ENCODE peak calls at places on chromosomes 4 and X, in seven cellular contexts. U is PC-3, N is tibial artery, X is pancreas, E is uterus, C is bronchial epithelial cell, W is left lung. O is an unnamed sample. For H3K27me3, the result is how much of the 10 kb centered on the place peaks cover.

GRCh38 chrX:23857935-23858334 is 49.8 kb downstream of the APOO start:
- DNase-seq in U (no peak), N (no peak), X (no peak), E (no peak), C (no peak), W (no peak), O (no peak)

GRCh38 chr4:152065545-152065944 is 304.7 kb upstream of the GATB start:
- DNase-seq in U (no peak), N (no peak), X (no peak), E (no peak), C (no peak), W (no peak), O (no peak)

GRCh38 chrX:149074429-149074828 is 430.7 kb downstream of the IDS start:
- DNase-seq in U (no peak), N (no peak), X (no peak), E (no peak), C (peak), W (peak), O (no peak)

GRCh38 chr4:181150173-181150572 is 1093.0 kb upstream of the TENM3 start:
- DNase-seq in U (no peak), N (no peak), X (no peak), E (no peak), C (no peak), W (no peak), O (no peak)

GRCh38 chrX:44162964-44163475 is 180.5 kb downstream of the EFHC2 start:
- DNase-seq in U (no peak), N (no peak), X (no peak), E (no peak), C (no peak), W (no peak), O (no peak)

GRCh38 chr4:157804986-157805385 is 367.8 kb downstream of the GASK1B start:
- DNase-seq in U (peak), N (no peak), X (no peak), E (no peak), C (peak), W (no peak), O (no peak)

GRCh38 chr4:39699676-39700409 is 1.9 kb downstream of the UBE2K start:
- DNase-seq in U (peak), N (no peak), X (no peak), E (no peak), C (peak), W (no peak), O (no peak)

GRCh38 chr4:54498661-54499111 is 159.1 kb upstream of the KIT start:
- DNase-seq in U (peak), N (no peak), X (no peak), E (no peak), C (peak), W (no peak), O (no peak)

GRCh38 chr4:102537280-102537679 is 36.1 kb downstream of the NFKB1 start:
- DNase-seq in U (no peak), N (no peak), X (no peak), E (no peak), C (peak), W (no peak), O (no peak)

GRCh38 chr4:138255917-138256597 is 13.9 kb upstream of the SLC7A11 start:
- DNase-seq in U (no peak), N (no peak), X (no peak), E (no peak), C (no peak), W (no peak), O (no peak)

GRCh38 chrX:109914114-109914849 is 88.6 kb upstream of the TMEM164 start:
- DNase-seq in U (peak), N (no peak), X (no peak), E (no peak), C (no peak), W (no peak), O (no peak)

DNA sequence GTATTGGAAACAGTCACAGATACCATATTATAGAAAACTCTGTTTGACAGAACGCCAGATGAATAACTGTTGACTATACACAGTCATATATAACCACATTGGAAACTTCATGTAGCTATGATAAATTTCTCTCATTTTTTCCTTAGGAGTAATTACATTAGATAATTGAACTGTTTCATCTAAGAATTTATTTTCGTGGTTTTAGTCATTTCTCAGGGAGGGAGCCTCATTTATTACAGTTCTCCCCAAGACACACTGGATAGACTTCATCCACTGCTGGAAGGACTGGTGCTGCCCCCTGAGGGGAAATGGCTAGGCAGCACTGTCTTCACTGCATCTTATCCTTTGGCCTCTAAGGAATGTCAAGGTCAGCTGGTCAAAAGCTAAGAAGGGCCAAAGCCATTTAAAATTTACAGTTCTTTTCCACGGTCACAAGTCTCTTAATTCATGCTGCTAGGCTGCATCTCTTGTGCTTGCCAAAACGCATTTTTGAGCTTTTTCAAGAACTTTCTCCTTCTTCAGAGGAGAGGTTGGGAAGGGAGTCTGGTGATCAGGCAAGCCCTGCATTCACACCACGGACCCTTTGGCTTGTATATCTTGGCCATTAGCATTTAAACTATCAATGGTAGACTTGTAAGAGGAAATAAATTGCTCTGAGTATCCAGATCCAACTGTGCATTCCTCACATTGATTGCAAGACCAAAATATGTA is 145.1 kb downstream of the CBR4 start:
- DNase-seq in U (peak), N (no peak), X (no peak), E (no peak), C (no peak), W (no peak), O (no peak)
- TF ChIP-seq CTCF in U (peak), N (no peak), X (no peak), E (no peak), C (no peak), W (peak), O (no peak)

GRCh38 chr4:89296871-89297270 is 10.7 kb downstream of the GPRIN3 start:
- DNase-seq in U (no peak), N (no peak), X (no peak), E (no peak), C (no peak), W (no peak), O (no peak)

GRCh38 chr4:89296399-89296798 is 11.2 kb downstream of the GPRIN3 start:
- DNase-seq in U (no peak), N (no peak), X (no peak), E (no peak), C (no peak), W (no peak), O (no peak)

GRCh38 chr4:89294583-89295244 is 12.9 kb downstream of the GPRIN3 start:
- DNase-seq in U (no peak), N (no peak), X (no peak), E (no peak), C (no peak), W (no peak), O (no peak)

GRCh38 chr4:89293299-89293698 is 14.3 kb downstream of the GPRIN3 start:
- DNase-seq in U (no peak), N (no peak), X (no peak), E (no peak), C (no peak), W (no peak), O (no peak)

DNA sequence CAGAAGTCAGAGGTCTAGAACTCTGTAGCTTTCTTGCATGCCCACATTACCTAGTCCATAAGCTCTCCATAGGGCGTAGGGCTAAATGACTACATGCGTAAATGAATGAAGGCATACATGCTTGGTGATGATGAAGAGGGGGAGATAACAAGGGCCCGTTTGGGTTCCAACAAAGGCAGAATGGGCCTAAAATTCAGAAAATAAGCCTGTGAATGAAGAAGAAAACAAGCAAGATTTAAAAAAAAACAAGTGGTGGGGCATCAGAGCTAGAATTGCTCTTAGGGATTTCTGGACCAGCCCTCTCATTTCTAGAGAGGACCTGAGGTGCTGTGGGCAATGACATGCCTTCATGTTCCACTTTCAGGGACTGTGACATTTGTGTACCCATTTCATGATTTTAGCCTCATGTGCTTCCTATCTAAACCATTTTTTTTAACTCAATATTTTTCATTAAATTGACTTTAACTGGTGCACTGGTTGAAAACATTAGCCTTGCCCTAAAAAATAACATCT is 12.1 kb downstream of the GPRIN3 start:
- DNase-seq in U (no peak), N (no peak), X (no peak), E (no peak), C (no peak), W (no peak), O (no peak)
- H3K4me3 ChIP-seq in U (no peak), N (no peak), X (no peak), E (no peak), C (no peak), W (no peak), O (no peak)

GRCh38 chr4:56465599-56466295 is 1.7 kb upstream of the SRP72 start:
- DNase-seq in U (peak), N (no peak), X (no peak), E (no peak), C (peak), W (no peak), O (no peak)

GRCh38 chr4:56467284-56468096 is at the start of gene SRP72:
- DNase-seq in U (peak), N (peak), X (peak), E (peak), C (peak), W (peak), O (peak)

GRCh38 chr4:56464581-56464980 is 2.8 kb upstream of the SRP72 start:
- DNase-seq in U (no peak), N (no peak), X (no peak), E (no peak), C (no peak), W (no peak), O (no peak)

GRCh38 chr4:56468097-56468422 is 643 bp downstream of the SRP72 start:
- DNase-seq in U (peak), N (no peak), X (peak), E (no peak), C (peak), W (peak), O (peak)

GRCh38 chr4:56466910-56467283 is 520 bp upstream of the SRP72 start:
- DNase-seq in U (peak), N (no peak), X (no peak), E (no peak), C (no peak), W (no peak), O (no peak)
- H3K27me3 ChIP-seq in U (under half), N (under half), X (under half), E (under half), C (under half), W (under half), O (under half)

DNA sequence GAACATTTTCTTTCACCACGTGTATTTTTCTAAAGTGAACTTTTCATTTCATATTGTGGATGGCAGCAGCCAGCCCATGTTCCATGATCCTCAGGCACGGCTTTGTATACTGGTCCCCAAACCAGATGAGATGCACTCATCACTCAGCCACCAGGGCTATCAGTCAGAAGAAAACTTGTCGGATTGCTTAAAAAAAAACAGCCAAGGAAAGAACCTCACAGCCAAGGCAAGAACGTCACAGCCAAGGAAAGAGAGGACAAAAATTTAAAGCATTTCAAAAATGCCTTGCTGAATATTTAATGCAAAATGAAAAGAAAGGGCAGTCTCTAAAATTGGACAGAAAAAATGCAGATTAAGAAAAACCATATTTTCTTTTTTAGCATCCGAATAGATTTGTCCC is 333.3 kb downstream of the PDGFC start:
- DNase-seq in U (no peak), N (no peak), X (no peak), E (no peak), C (no peak), W (no peak), O (no peak)
- TF ChIP-seq CTCF in U (no peak), N (no peak), X (no peak), E (no peak), C (no peak), W (no peak), O (no peak)